ENCODE peak calls at places on chromosomes 12 and 14, in ten cellular contexts. One of them, this sample, is unnamed.

GRCh38 chr12:46387697-46388096 is 15.1 kb upstream of the SLC38A2 start:
- DNase-seq in thoracic aorta: no peak
- DNase-seq in CD4-positive, alpha-beta T cell: no peak
- DNase-seq in IMR-90: no peak
- DNase-seq in fibroblast of villous mesenchyme: no peak
- DNase-seq in esophagus squamous epithelium: no peak
- DNase-seq in lung: no peak
- DNase-seq in fibroblast of pulmonary artery: no peak
- DNase-seq in A549: no peak
- DNase-seq in astrocyte of the spinal cord: no peak
- DNase-seq in this sample: peak

GRCh38 chr14:91752956-91753355 is 21.1 kb upstream of the CATSPERB start:
- DNase-seq in thoracic aorta: no peak
- DNase-seq in CD4-positive, alpha-beta T cell: no peak
- DNase-seq in IMR-90: no peak
- DNase-seq in fibroblast of villous mesenchyme: no peak
- DNase-seq in esophagus squamous epithelium: no peak
- DNase-seq in lung: no peak
- DNase-seq in fibroblast of pulmonary artery: no peak
- DNase-seq in A549: no peak
- DNase-seq in astrocyte of the spinal cord: no peak
- DNase-seq in this sample: no peak

GRCh38 chr14:42523656-42524055 is 917.0 kb downstream of the LRFN5 start:
- DNase-seq in thoracic aorta: no peak
- DNase-seq in CD4-positive, alpha-beta T cell: no peak
- DNase-seq in IMR-90: no peak
- DNase-seq in fibroblast of villous mesenchyme: peak
- DNase-seq in esophagus squamous epithelium: no peak
- DNase-seq in lung: no peak
- DNase-seq in fibroblast of pulmonary artery: no peak
- DNase-seq in A549: no peak
- DNase-seq in astrocyte of the spinal cord: peak
- DNase-seq in this sample: no peak

GRCh38 chr12:25995906-25996305 is 37.4 kb downstream of the RASSF8 start:
- DNase-seq in thoracic aorta: no peak
- DNase-seq in CD4-positive, alpha-beta T cell: no peak
- DNase-seq in IMR-90: peak
- DNase-seq in fibroblast of villous mesenchyme: no peak
- DNase-seq in esophagus squamous epithelium: no peak
- DNase-seq in lung: no peak
- DNase-seq in fibroblast of pulmonary artery: no peak
- DNase-seq in A549: no peak
- DNase-seq in astrocyte of the spinal cord: peak
- DNase-seq in this sample: no peak

GRCh38 chr12:87086118-87086891 is 830.1 kb upstream of the MGAT4C start:
- DNase-seq in thoracic aorta: no peak
- DNase-seq in CD4-positive, alpha-beta T cell: no peak
- DNase-seq in IMR-90: peak
- DNase-seq in fibroblast of villous mesenchyme: peak
- DNase-seq in esophagus squamous epithelium: no peak
- DNase-seq in lung: no peak
- DNase-seq in fibroblast of pulmonary artery: peak
- DNase-seq in A549: peak
- DNase-seq in astrocyte of the spinal cord: peak
- DNase-seq in this sample: no peak

GRCh38 chr14:90654831-90655276 is 161.4 kb downstream of the TTC7B start:
- DNase-seq in thoracic aorta: no peak
- DNase-seq in CD4-positive, alpha-beta T cell: no peak
- DNase-seq in IMR-90: peak
- DNase-seq in fibroblast of villous mesenchyme: peak
- DNase-seq in esophagus squamous epithelium: no peak
- DNase-seq in lung: no peak
- DNase-seq in fibroblast of pulmonary artery: peak
- DNase-seq in A549: no peak
- DNase-seq in astrocyte of the spinal cord: peak
- DNase-seq in this sample: no peak

GRCh38 chr12:114399664-114400211 is 6.2 kb downstream of the TBX5 start:
- DNase-seq in thoracic aorta: no peak
- DNase-seq in CD4-positive, alpha-beta T cell: no peak
- DNase-seq in IMR-90: peak
- DNase-seq in fibroblast of villous mesenchyme: peak
- DNase-seq in esophagus squamous epithelium: no peak
- DNase-seq in lung: no peak
- DNase-seq in fibroblast of pulmonary artery: no peak
- DNase-seq in A549: peak
- DNase-seq in astrocyte of the spinal cord: no peak
- DNase-seq in this sample: no peak

GRCh38 chr12:121278450-121279375 is 17.8 kb downstream of the CAMKK2 start:
- DNase-seq in thoracic aorta: no peak
- DNase-seq in CD4-positive, alpha-beta T cell: no peak
- DNase-seq in IMR-90: peak
- DNase-seq in fibroblast of villous mesenchyme: peak
- DNase-seq in esophagus squamous epithelium: no peak
- DNase-seq in lung: peak
- DNase-seq in fibroblast of pulmonary artery: peak
- DNase-seq in A549: no peak
- DNase-seq in astrocyte of the spinal cord: peak
- DNase-seq in this sample: no peak

GRCh38 chr14:101773378-101773777 is 11.9 kb downstream of the PPP2R5C start:
- DNase-seq in thoracic aorta: no peak
- DNase-seq in CD4-positive, alpha-beta T cell: no peak
- DNase-seq in IMR-90: no peak
- DNase-seq in fibroblast of villous mesenchyme: no peak
- DNase-seq in esophagus squamous epithelium: no peak
- DNase-seq in lung: peak
- DNase-seq in fibroblast of pulmonary artery: no peak
- DNase-seq in A549: no peak
- DNase-seq in astrocyte of the spinal cord: no peak
- DNase-seq in this sample: no peak

GRCh38 chr14:50974118-50974517 is 29.8 kb upstream of the PYGL start:
- DNase-seq in thoracic aorta: no peak
- DNase-seq in CD4-positive, alpha-beta T cell: no peak
- DNase-seq in IMR-90: no peak
- DNase-seq in fibroblast of villous mesenchyme: no peak
- DNase-seq in esophagus squamous epithelium: no peak
- DNase-seq in lung: no peak
- DNase-seq in fibroblast of pulmonary artery: no peak
- DNase-seq in A549: no peak
- DNase-seq in astrocyte of the spinal cord: no peak
- DNase-seq in this sample: no peak

GRCh38 chr12:96985515-96986362 is 78.7 kb downstream of the NEDD1 start:
- DNase-seq in thoracic aorta: no peak
- DNase-seq in CD4-positive, alpha-beta T cell: peak
- DNase-seq in IMR-90: no peak
- DNase-seq in fibroblast of villous mesenchyme: no peak
- DNase-seq in esophagus squamous epithelium: no peak
- DNase-seq in lung: no peak
- DNase-seq in fibroblast of pulmonary artery: no peak
- DNase-seq in A549: peak
- DNase-seq in astrocyte of the spinal cord: no peak
- DNase-seq in this sample: peak
- TF ChIP-seq CTCF in thoracic aorta: peak
- TF ChIP-seq CTCF in CD4-positive, alpha-beta T cell: peak
- TF ChIP-seq CTCF in IMR-90: peak
- TF ChIP-seq CTCF in fibroblast of villous mesenchyme: peak
- TF ChIP-seq CTCF in esophagus squamous epithelium: peak
- TF ChIP-seq CTCF in lung: peak
- TF ChIP-seq CTCF in fibroblast of pulmonary artery: peak
- TF ChIP-seq CTCF in A549: peak
- TF ChIP-seq CTCF in astrocyte of the spinal cord: peak
- TF ChIP-seq CTCF in this sample: peak

GRCh38 chr12:124442772-124443445 is 124.5 kb downstream of the NCOR2 start:
- DNase-seq in thoracic aorta: no peak
- DNase-seq in CD4-positive, alpha-beta T cell: no peak
- DNase-seq in IMR-90: no peak
- DNase-seq in fibroblast of villous mesenchyme: no peak
- DNase-seq in esophagus squamous epithelium: no peak
- DNase-seq in lung: no peak
- DNase-seq in fibroblast of pulmonary artery: peak
- DNase-seq in A549: no peak
- DNase-seq in astrocyte of the spinal cord: peak
- DNase-seq in this sample: no peak

GRCh38 chr12:124446364-124446763 is 121.0 kb downstream of the NCOR2 start:
- DNase-seq in thoracic aorta: no peak
- DNase-seq in CD4-positive, alpha-beta T cell: no peak
- DNase-seq in IMR-90: no peak
- DNase-seq in fibroblast of villous mesenchyme: no peak
- DNase-seq in esophagus squamous epithelium: no peak
- DNase-seq in lung: no peak
- DNase-seq in fibroblast of pulmonary artery: no peak
- DNase-seq in A549: no peak
- DNase-seq in astrocyte of the spinal cord: no peak
- DNase-seq in this sample: no peak

GRCh38 chr12:124445826-124446225 is 121.6 kb downstream of the NCOR2 start:
- DNase-seq in thoracic aorta: no peak
- DNase-seq in CD4-positive, alpha-beta T cell: no peak
- DNase-seq in IMR-90: no peak
- DNase-seq in fibroblast of villous mesenchyme: no peak
- DNase-seq in esophagus squamous epithelium: no peak
- DNase-seq in lung: no peak
- DNase-seq in fibroblast of pulmonary artery: no peak
- DNase-seq in A549: no peak
- DNase-seq in astrocyte of the spinal cord: no peak
- DNase-seq in this sample: no peak

GRCh38 chr12:124443929-124444712 is 123.3 kb downstream of the NCOR2 start:
- DNase-seq in thoracic aorta: no peak
- DNase-seq in CD4-positive, alpha-beta T cell: no peak
- DNase-seq in IMR-90: peak
- DNase-seq in fibroblast of villous mesenchyme: peak
- DNase-seq in esophagus squamous epithelium: no peak
- DNase-seq in lung: no peak
- DNase-seq in fibroblast of pulmonary artery: no peak
- DNase-seq in A549: no peak
- DNase-seq in astrocyte of the spinal cord: no peak
- DNase-seq in this sample: no peak

GRCh38 chr12:124445121-124445718 is 122.2 kb downstream of the NCOR2 start:
- DNase-seq in thoracic aorta: no peak
- DNase-seq in CD4-positive, alpha-beta T cell: no peak
- DNase-seq in IMR-90: no peak
- DNase-seq in fibroblast of villous mesenchyme: no peak
- DNase-seq in esophagus squamous epithelium: no peak
- DNase-seq in lung: no peak
- DNase-seq in fibroblast of pulmonary artery: no peak
- DNase-seq in A549: no peak
- DNase-seq in astrocyte of the spinal cord: no peak
- DNase-seq in this sample: no peak
- TF ChIP-seq CTCF in thoracic aorta: no peak
- TF ChIP-seq CTCF in CD4-positive, alpha-beta T cell: no peak
- TF ChIP-seq CTCF in IMR-90: no peak
- TF ChIP-seq CTCF in fibroblast of villous mesenchyme: no peak
- TF ChIP-seq CTCF in esophagus squamous epithelium: no peak
- TF ChIP-seq CTCF in lung: no peak
- TF ChIP-seq CTCF in fibroblast of pulmonary artery: no peak
- TF ChIP-seq CTCF in A549: no peak
- TF ChIP-seq CTCF in astrocyte of the spinal cord: peak
- TF ChIP-seq CTCF in this sample: no peak

GRCh38 chr14:76057914-76058313 is 72.4 kb downstream of the IFT43 start:
- DNase-seq in thoracic aorta: no peak
- DNase-seq in CD4-positive, alpha-beta T cell: no peak
- DNase-seq in IMR-90: no peak
- DNase-seq in fibroblast of villous mesenchyme: no peak
- DNase-seq in esophagus squamous epithelium: no peak
- DNase-seq in lung: no peak
- DNase-seq in fibroblast of pulmonary artery: no peak
- DNase-seq in A549: no peak
- DNase-seq in astrocyte of the spinal cord: no peak
- DNase-seq in this sample: no peak

GRCh38 chr14:76053576-76054369 is 68.2 kb downstream of the IFT43 start:
- DNase-seq in thoracic aorta: no peak
- DNase-seq in CD4-positive, alpha-beta T cell: no peak
- DNase-seq in IMR-90: no peak
- DNase-seq in fibroblast of villous mesenchyme: peak
- DNase-seq in esophagus squamous epithelium: no peak
- DNase-seq in lung: no peak
- DNase-seq in fibroblast of pulmonary artery: no peak
- DNase-seq in A549: no peak
- DNase-seq in astrocyte of the spinal cord: no peak
- DNase-seq in this sample: no peak

GRCh38 chr14:76055330-76055729 is 69.8 kb downstream of the IFT43 start:
- DNase-seq in thoracic aorta: no peak
- DNase-seq in CD4-positive, alpha-beta T cell: no peak
- DNase-seq in IMR-90: no peak
- DNase-seq in fibroblast of villous mesenchyme: no peak
- DNase-seq in esophagus squamous epithelium: no peak
- DNase-seq in lung: no peak
- DNase-seq in fibroblast of pulmonary artery: no peak
- DNase-seq in A549: no peak
- DNase-seq in astrocyte of the spinal cord: no peak
- DNase-seq in this sample: no peak

GRCh38 chr14:76051717-76052459 is 66.3 kb downstream of the IFT43 start:
- DNase-seq in thoracic aorta: no peak
- DNase-seq in CD4-positive, alpha-beta T cell: no peak
- DNase-seq in IMR-90: no peak
- DNase-seq in fibroblast of villous mesenchyme: no peak
- DNase-seq in esophagus squamous epithelium: no peak
- DNase-seq in lung: no peak
- DNase-seq in fibroblast of pulmonary artery: no peak
- DNase-seq in A549: no peak
- DNase-seq in astrocyte of the spinal cord: no peak
- DNase-seq in this sample: no peak

DNA sequence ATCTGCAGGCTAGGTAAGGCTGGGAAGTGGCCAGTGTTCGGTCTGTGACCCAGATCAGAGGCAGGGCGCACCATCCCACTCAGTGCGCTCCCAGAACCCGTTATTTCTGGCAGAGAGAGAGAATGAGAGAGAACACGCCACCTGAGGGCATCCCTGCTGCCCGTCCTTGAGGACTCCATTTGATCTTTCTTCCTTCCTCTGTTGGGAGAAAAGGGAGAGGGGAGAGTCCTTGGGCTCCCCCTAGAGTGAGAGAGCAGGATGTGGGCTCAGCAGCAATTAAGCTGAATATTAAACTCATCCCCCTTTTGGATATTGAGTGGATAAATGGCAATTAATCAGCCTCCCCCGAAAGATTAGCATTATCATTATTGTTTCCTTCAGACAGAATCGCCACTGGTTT is 70.6 kb downstream of the IFT43 start:
- DNase-seq in thoracic aorta: no peak
- DNase-seq in CD4-positive, alpha-beta T cell: no peak
- DNase-seq in IMR-90: peak
- DNase-seq in fibroblast of villous mesenchyme: peak
- DNase-seq in esophagus squamous epithelium: no peak
- DNase-seq in lung: no peak
- DNase-seq in fibroblast of pulmonary artery: peak
- DNase-seq in A549: peak
- DNase-seq in astrocyte of the spinal cord: no peak
- DNase-seq in this sample: no peak
- TF ChIP-seq CTCF in thoracic aorta: no peak
- TF ChIP-seq CTCF in CD4-positive, alpha-beta T cell: no peak
- TF ChIP-seq CTCF in IMR-90: peak
- TF ChIP-seq CTCF in fibroblast of villous mesenchyme: peak
- TF ChIP-seq CTCF in esophagus squamous epithelium: no peak
- TF ChIP-seq CTCF in lung: no peak
- TF ChIP-seq CTCF in fibroblast of pulmonary artery: peak
- TF ChIP-seq CTCF in A549: peak
- TF ChIP-seq CTCF in astrocyte of the spinal cord: peak
- TF ChIP-seq CTCF in this sample: peak

DNA sequence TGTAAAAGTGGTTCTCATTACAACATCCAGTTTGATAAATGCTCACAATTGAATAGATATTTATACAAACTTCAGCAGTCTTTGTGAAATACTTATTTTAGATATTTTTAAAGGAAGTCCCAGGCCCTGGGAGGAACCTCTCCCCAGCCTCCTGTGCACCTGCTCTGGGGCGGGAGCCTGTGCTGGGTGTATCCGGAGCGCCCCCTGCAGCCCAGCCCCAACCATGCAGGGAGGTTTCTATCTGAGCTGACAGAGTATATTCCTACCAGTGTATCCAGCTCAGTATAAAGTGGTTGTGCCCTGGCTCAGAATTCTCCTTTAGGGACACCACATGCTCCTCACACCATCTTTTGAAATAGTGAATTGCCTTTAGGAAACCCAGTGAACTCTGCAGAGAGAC is 851.8 kb downstream of the TMEM121 start:
- DNase-seq in thoracic aorta: no peak
- DNase-seq in CD4-positive, alpha-beta T cell: no peak
- DNase-seq in IMR-90: no peak
- DNase-seq in fibroblast of villous mesenchyme: no peak
- DNase-seq in esophagus squamous epithelium: no peak
- DNase-seq in lung: no peak
- DNase-seq in fibroblast of pulmonary artery: no peak
- DNase-seq in A549: no peak
- DNase-seq in astrocyte of the spinal cord: no peak
- DNase-seq in this sample: peak
- TF ChIP-seq CTCF in thoracic aorta: no peak
- TF ChIP-seq CTCF in CD4-positive, alpha-beta T cell: peak
- TF ChIP-seq CTCF in IMR-90: no peak
- TF ChIP-seq CTCF in fibroblast of villous mesenchyme: no peak
- TF ChIP-seq CTCF in esophagus squamous epithelium: no peak
- TF ChIP-seq CTCF in lung: no peak
- TF ChIP-seq CTCF in fibroblast of pulmonary artery: no peak
- TF ChIP-seq CTCF in A549: no peak
- TF ChIP-seq CTCF in astrocyte of the spinal cord: no peak
- TF ChIP-seq CTCF in this sample: peak